ENCODE peak calls at places on chromosomes 13 and 19, in eight cellular contexts. V is HFF-Myc, Z is posterior cingulate gyrus, E is T-helper 2 cell, O is skeletal muscle cell, S is fibroblast of the aortic adventitia, K is NCI-H1092, D is DMS153. N is an unnamed sample.

GRCh38 chr19:11797491-11797890 is 832 bp upstream of the ZNF491 start:
- DNase-seq in V (peak; percentile 80), S (peak; percentile 84), O (peak; percentile 29), D (peak; percentile 85), Z (peak; percentile 96), K (peak; percentile 93), E (peak; percentile 19), N (peak; percentile 92)

GRCh38 chr19:42409477-42409876 is 17.7 kb downstream of the LIPE start:
- DNase-seq in O (no peak), E (no peak), V (no peak), K (no peak), D (no peak), Z (peak; percentile 86), S (peak; percentile 7), N (no peak)

GRCh38 chr19:45191324-45191845 is 12.8 kb downstream of the BLOC1S3 start:
- DNase-seq in Z (no peak), O (no peak), V (no peak), S (no peak), D (no peak), K (no peak), E (no peak), N (no peak)

GRCh38 chr13:97878421-97879375 is 74.8 kb upstream of the IPO5 start:
- DNase-seq in E (no peak), K (no peak), S (no peak), V (no peak), D (peak; percentile 6), Z (no peak), O (no peak), N (no peak)

GRCh38 chr13:99215466-99215865 is 14.8 kb downstream of the UBAC2 start:
- DNase-seq in D (peak; percentile 89), K (no peak), E (peak; percentile 27), S (no peak), Z (peak; percentile 82), V (no peak), O (no peak), N (no peak)

GRCh38 chr13:26186995-26187394 is 35.1 kb downstream of the RNF6 start:
- DNase-seq in O (no peak), S (no peak), E (no peak), D (no peak), Z (peak; percentile 63), V (no peak), K (no peak), N (no peak)

GRCh38 chr19:2273356-2274184 is 8.4 kb downstream of the PEAK3 start:
- DNase-seq in O (no peak), V (no peak), S (peak; percentile 55), E (peak; percentile 65), K (peak; percentile 66), D (peak; percentile 38), Z (peak; percentile 95), N (peak; percentile 85)

GRCh38 chr19:4911786-4912672 is 2.7 kb downstream of the UHRF1 start:
- DNase-seq in K (no peak), V (peak; percentile 100), S (peak; percentile 100), E (no peak), Z (peak; percentile 92), O (peak; percentile 99), D (no peak), N (peak; percentile 64)

GRCh38 chr19:17511724-17512573 is 500 bp downstream of the PGLS start:
- DNase-seq in O (peak; percentile 56), D (peak; percentile 75), E (peak; percentile 67), Z (peak; percentile 98), V (peak; percentile 25), S (peak; percentile 82), K (peak; percentile 49), N (peak; percentile 90)

GRCh38 chr13:99930925-99931324 is 40.6 kb downstream of the ZIC5 start:
- DNase-seq in S (no peak), K (no peak), D (no peak), E (no peak), V (no peak), Z (no peak), O (no peak), N (no peak)

GRCh38 chr19:11168568-11168967 is 13.0 kb upstream of the SPC24 start:
- DNase-seq in K (no peak), S (peak; percentile 93), O (peak; percentile 83), Z (no peak), D (no peak), E (no peak), V (peak; percentile 77), N (no peak)

GRCh38 chr13:46936525-46936924 is 39.7 kb upstream of the HTR2A start:
- DNase-seq in D (no peak), Z (no peak), V (no peak), O (no peak), S (no peak), E (no peak), K (no peak), N (no peak)

GRCh38 chr19:50204811-50205675 is 1.6 kb downstream of the MYH14 start:
- DNase-seq in V (no peak), O (no peak), Z (peak; percentile 91), S (no peak), E (no peak), K (no peak), D (peak; percentile 83), N (peak; percentile 95)